ENCODE peak calls at places on chromosomes 5 and 9, in five cellular contexts. One of them, this sample, is unnamed.
A peak's percentile ranks its signal among the peaks of the same experiment; 100 is the strongest.

GRCh38 chr9:135332979-135333748 is 146.4 kb upstream of the PPP1R26 start:
- DNase-seq in germinal center: no peak
- DNase-seq in psoas muscle: no peak
- DNase-seq in HS-5: no peak
- DNase-seq in stomach: no peak
- DNase-seq in this sample: peak; percentile 4

GRCh38 chr9:125538092-125538473 is 168.9 kb downstream of the MAPKAP1 start:
- DNase-seq in germinal center: no peak
- DNase-seq in psoas muscle: no peak
- DNase-seq in HS-5: peak; percentile 80
- DNase-seq in stomach: peak; percentile 74
- DNase-seq in this sample: no peak

GRCh38 chr9:73219985-73220626 is 68.4 kb downstream of the ANXA1 start:
- DNase-seq in germinal center: no peak
- DNase-seq in psoas muscle: no peak
- DNase-seq in HS-5: peak; percentile 68
- DNase-seq in stomach: no peak
- DNase-seq in this sample: no peak

GRCh38 chr9:35774907-35775635 is 16.3 kb upstream of the NPR2 start:
- DNase-seq in germinal center: no peak
- DNase-seq in psoas muscle: no peak
- DNase-seq in HS-5: no peak
- DNase-seq in stomach: no peak
- DNase-seq in this sample: no peak

GRCh38 chr5:178420424-178420823 is 169.8 kb downstream of the COL23A1 start:
- DNase-seq in germinal center: no peak
- DNase-seq in psoas muscle: no peak
- DNase-seq in HS-5: no peak
- DNase-seq in stomach: no peak
- DNase-seq in this sample: no peak

GRCh38 chr9:81993656-81994055 is 5.1 kb downstream of the SPATA31D1 start:
- DNase-seq in germinal center: no peak
- DNase-seq in psoas muscle: no peak
- DNase-seq in HS-5: no peak
- DNase-seq in stomach: no peak
- DNase-seq in this sample: no peak

GRCh38 chr9:18365651-18366050 is 108.3 kb upstream of the ADAMTSL1 start:
- DNase-seq in germinal center: no peak
- DNase-seq in psoas muscle: no peak
- DNase-seq in HS-5: no peak
- DNase-seq in stomach: no peak
- DNase-seq in this sample: no peak

GRCh38 chr5:67831081-67831480 is 384.5 kb upstream of the PIK3R1 start:
- DNase-seq in germinal center: no peak
- DNase-seq in psoas muscle: no peak
- DNase-seq in HS-5: no peak
- DNase-seq in stomach: no peak
- DNase-seq in this sample: no peak

GRCh38 chr9:116178481-116179211 is 25.1 kb downstream of the PAPPA start:
- DNase-seq in germinal center: no peak
- DNase-seq in psoas muscle: no peak
- DNase-seq in HS-5: no peak
- DNase-seq in stomach: no peak
- DNase-seq in this sample: no peak

GRCh38 chr5:10229306-10230048 is 20.2 kb downstream of the ATPSCKMT start:
- DNase-seq in germinal center: no peak
- DNase-seq in psoas muscle: no peak
- DNase-seq in HS-5: peak; percentile 80
- DNase-seq in stomach: no peak
- DNase-seq in this sample: no peak

GRCh38 chr9:85483214-85483613 is 258.5 kb downstream of the AGTPBP1 start:
- DNase-seq in germinal center: no peak
- DNase-seq in psoas muscle: no peak
- DNase-seq in HS-5: no peak
- DNase-seq in stomach: no peak
- DNase-seq in this sample: no peak

GRCh38 chr5:149572576-149573231 is 8.6 kb upstream of the ARHGEF37 start:
- DNase-seq in germinal center: no peak
- DNase-seq in psoas muscle: no peak
- DNase-seq in HS-5: no peak
- DNase-seq in stomach: no peak
- DNase-seq in this sample: no peak

GRCh38 chr5:74798977-74799911 is 32.2 kb downstream of the NSA2 start:
- DNase-seq in germinal center: no peak
- DNase-seq in psoas muscle: no peak
- DNase-seq in HS-5: no peak
- DNase-seq in stomach: no peak
- DNase-seq in this sample: no peak

GRCh38 chr5:151577566-151577965 is 13.6 kb downstream of the FAT2 start:
- DNase-seq in germinal center: peak; percentile 29
- DNase-seq in psoas muscle: no peak
- DNase-seq in HS-5: no peak
- DNase-seq in stomach: no peak
- DNase-seq in this sample: no peak

GRCh38 chr5:68285857-68286611 is 70.5 kb downstream of the PIK3R1 start:
- DNase-seq in germinal center: peak; percentile 30
- DNase-seq in psoas muscle: no peak
- DNase-seq in HS-5: peak; percentile 47
- DNase-seq in stomach: no peak
- DNase-seq in this sample: no peak

GRCh38 chr5:88602584-88602983 is 280.4 kb downstream of the MEF2C start:
- DNase-seq in germinal center: peak; percentile 2
- DNase-seq in psoas muscle: no peak
- DNase-seq in HS-5: no peak
- DNase-seq in stomach: no peak
- DNase-seq in this sample: no peak

GRCh38 chr5:154092356-154092755 is 53.6 kb downstream of the MFAP3 start:
- DNase-seq in germinal center: no peak
- DNase-seq in psoas muscle: no peak
- DNase-seq in HS-5: no peak
- DNase-seq in stomach: no peak
- DNase-seq in this sample: no peak

GRCh38 chr5:36870399-36871040 is 6.0 kb upstream of the NIPBL start:
- DNase-seq in germinal center: peak; percentile 75
- DNase-seq in psoas muscle: no peak
- DNase-seq in HS-5: no peak
- DNase-seq in stomach: no peak
- DNase-seq in this sample: no peak

GRCh38 chr5:5335708-5336211 is 86.7 kb upstream of the ICE1 start:
- DNase-seq in germinal center: no peak
- DNase-seq in psoas muscle: no peak
- DNase-seq in HS-5: peak; percentile 54
- DNase-seq in stomach: no peak
- DNase-seq in this sample: no peak

GRCh38 chr9:135119496-135120064 is 32.1 kb downstream of the OLFM1 start:
- DNase-seq in germinal center: no peak
- DNase-seq in psoas muscle: peak; percentile 38
- DNase-seq in HS-5: no peak
- DNase-seq in stomach: no peak
- DNase-seq in this sample: no peak

GRCh38 chr5:62942384-62942783 is 363.8 kb downstream of the LRRC70 start:
- DNase-seq in germinal center: no peak
- DNase-seq in psoas muscle: no peak
- DNase-seq in HS-5: no peak
- DNase-seq in stomach: no peak
- DNase-seq in this sample: no peak

GRCh38 chr5:178526796-178527457 is 63.3 kb downstream of the COL23A1 start:
- DNase-seq in germinal center: no peak
- DNase-seq in psoas muscle: no peak
- DNase-seq in HS-5: no peak
- DNase-seq in stomach: no peak
- DNase-seq in this sample: no peak

GRCh38 chr5:20554001-20554400 is 566.0 kb upstream of the CDH18 start:
- DNase-seq in germinal center: no peak
- DNase-seq in psoas muscle: no peak
- DNase-seq in HS-5: peak; percentile 50
- DNase-seq in stomach: no peak
- DNase-seq in this sample: no peak

GRCh38 chr5:68251804-68252648 is 36.5 kb downstream of the PIK3R1 start:
- DNase-seq in germinal center: no peak
- DNase-seq in psoas muscle: no peak
- DNase-seq in HS-5: no peak
- DNase-seq in stomach: no peak
- DNase-seq in this sample: no peak

GRCh38 chr5:177133845-177134652 is 476 bp downstream of the NSD1 start:
- DNase-seq in germinal center: peak; percentile 58
- DNase-seq in psoas muscle: peak; percentile 69
- DNase-seq in HS-5: no peak
- DNase-seq in stomach: peak; percentile 49
- DNase-seq in this sample: no peak

GRCh38 chr5:65933295-65933694 is 6.9 kb downstream of the ERBIN start:
- DNase-seq in germinal center: no peak
- DNase-seq in psoas muscle: no peak
- DNase-seq in HS-5: no peak
- DNase-seq in stomach: no peak
- DNase-seq in this sample: no peak

GRCh38 chr9:76655970-76656369 is 108.3 kb upstream of the PCA3 start:
- DNase-seq in germinal center: no peak
- DNase-seq in psoas muscle: no peak
- DNase-seq in HS-5: peak; percentile 26
- DNase-seq in stomach: no peak
- DNase-seq in this sample: no peak

GRCh38 chr5:55037046-55037771 is 13.2 kb downstream of the GZMK start:
- DNase-seq in germinal center: no peak
- DNase-seq in psoas muscle: no peak
- DNase-seq in HS-5: no peak
- DNase-seq in stomach: no peak
- DNase-seq in this sample: no peak

GRCh38 chr9:80964374-80964773 is 725.0 kb downstream of the TLE1 start:
- DNase-seq in germinal center: no peak
- DNase-seq in psoas muscle: no peak
- DNase-seq in HS-5: no peak
- DNase-seq in stomach: no peak
- DNase-seq in this sample: no peak

GRCh38 chr9:107484117-107484723 is 5.3 kb downstream of the KLF4 start:
- DNase-seq in germinal center: no peak
- DNase-seq in psoas muscle: no peak
- DNase-seq in HS-5: peak; percentile 52
- DNase-seq in stomach: no peak
- DNase-seq in this sample: no peak

GRCh38 chr9:34457266-34458012 is 931 bp downstream of the FAM219A start:
- DNase-seq in germinal center: peak; percentile 26
- DNase-seq in psoas muscle: peak; percentile 89
- DNase-seq in HS-5: no peak
- DNase-seq in stomach: peak; percentile 66
- DNase-seq in this sample: peak; percentile 28

GRCh38 chr9:18473551-18474279 is at the start of gene ADAMTSL1:
- DNase-seq in germinal center: no peak
- DNase-seq in psoas muscle: peak; percentile 40
- DNase-seq in HS-5: no peak
- DNase-seq in stomach: peak; percentile 48
- DNase-seq in this sample: no peak

GRCh38 chr5:159286420-159287035 is 23.4 kb downstream of the UBLCP1 start:
- DNase-seq in germinal center: peak; percentile 24
- DNase-seq in psoas muscle: no peak
- DNase-seq in HS-5: no peak
- DNase-seq in stomach: no peak
- DNase-seq in this sample: no peak

GRCh38 chr5:10567781-10568321 is 4.0 kb downstream of the ANKRD33B start:
- DNase-seq in germinal center: no peak
- DNase-seq in psoas muscle: no peak
- DNase-seq in HS-5: no peak
- DNase-seq in stomach: no peak
- DNase-seq in this sample: no peak

GRCh38 chr9:82495884-82496777 is 507.6 kb downstream of the SPATA31D1 start:
- DNase-seq in germinal center: no peak
- DNase-seq in psoas muscle: no peak
- DNase-seq in HS-5: no peak
- DNase-seq in stomach: no peak
- DNase-seq in this sample: no peak

GRCh38 chr5:100165309-100165708 is 369.9 kb upstream of the FAM174A start:
- DNase-seq in germinal center: no peak
- DNase-seq in psoas muscle: no peak
- DNase-seq in HS-5: no peak
- DNase-seq in stomach: no peak
- DNase-seq in this sample: no peak

GRCh38 chr5:151023651-151024050 is 3.3 kb downstream of the GPX3 start:
- DNase-seq in germinal center: no peak
- DNase-seq in psoas muscle: peak; percentile 84
- DNase-seq in HS-5: no peak
- DNase-seq in stomach: peak; percentile 58
- DNase-seq in this sample: no peak

GRCh38 chr5:148343049-148343413 is 7.7 kb downstream of the SPINK9 start:
- DNase-seq in germinal center: no peak
- DNase-seq in psoas muscle: no peak
- DNase-seq in HS-5: no peak
- DNase-seq in stomach: peak; percentile 53
- DNase-seq in this sample: no peak

GRCh38 chr9:102253099-102253498 is 514.7 kb upstream of the GRIN3A start:
- DNase-seq in germinal center: no peak
- DNase-seq in psoas muscle: no peak
- DNase-seq in HS-5: no peak
- DNase-seq in stomach: no peak
- DNase-seq in this sample: no peak

GRCh38 chr9:5310851-5311250 is 6.3 kb upstream of the RLN2 start:
- DNase-seq in germinal center: no peak
- DNase-seq in psoas muscle: no peak
- DNase-seq in HS-5: no peak
- DNase-seq in stomach: no peak
- DNase-seq in this sample: no peak

This sample was measured in D721Med.